ENCODE peak calls at places on chromosomes 12 and 14, in nine cellular contexts. W, Y, O, I, H, K, V, T and G are unnamed samples.
A peak's percentile ranks its signal among the peaks of the same experiment; 100 is the strongest.

GRCh38 chr12:100403446-100403845 is 46.6 kb downstream of the SLC17A8 start:
- DNase-seq in K (no peak), W (no peak), I (peak; percentile 74), T (peak; percentile 2), V (no peak), O (no peak), Y (no peak), H (no peak), G (no peak)

GRCh38 chr14:104601786-104602185 is 2.8 kb downstream of the TMEM179 start:
- DNase-seq in V (peak; percentile 41), T (peak; percentile 14), I (no peak), Y (no peak), W (peak; percentile 11), O (no peak), K (peak; percentile 2), H (no peak), G (no peak)

GRCh38 chr14:29242755-29243340 is 476.3 kb downstream of the FOXG1 start:
- DNase-seq in Y (no peak), K (peak; percentile 8), O (no peak), I (peak; percentile 23), V (no peak), T (peak; percentile 49), W (no peak), H (no peak), G (no peak)

GRCh38 chr12:9910716-9911421 is 21.3 kb downstream of the CLEC2A start:
- DNase-seq in Y (no peak), W (no peak), K (no peak), I (no peak), V (no peak), H (peak; percentile 31), O (no peak), T (no peak), G (peak; percentile 32)

GRCh38 chr12:108129017-108129812 is at the start of gene WSCD2:
- DNase-seq in W (peak; percentile 54), I (peak; percentile 30), K (no peak), V (peak; percentile 81), O (peak; percentile 24), Y (peak; percentile 21), T (no peak), H (peak; percentile 92), G (peak; percentile 2)

GRCh38 chr12:72547593-72547992 is 275.4 kb downstream of the TRHDE start:
- DNase-seq in T (no peak), Y (no peak), I (peak; percentile 10), K (peak; percentile 72), H (peak; percentile 27), W (no peak), O (no peak), V (no peak), G (peak; percentile 30)

GRCh38 chr14:92599786-92600185 is 86.2 kb downstream of the RIN3 start:
- DNase-seq in V (no peak), I (peak; percentile 11), W (no peak), T (no peak), O (no peak), H (no peak), K (peak; percentile 10), Y (no peak), G (peak; percentile 19)

GRCh38 chr12:114403690-114404450 is 2.1 kb downstream of the TBX5 start:
- DNase-seq in V (no peak), O (peak; percentile 53), T (peak; percentile 88), I (no peak), K (peak; percentile 69), H (peak; percentile 71), W (no peak), Y (no peak), G (peak; percentile 91)

GRCh38 chr14:24113801-24114535 is 609 bp upstream of the DCAF11 start:
- DNase-seq in O (peak; percentile 86), V (peak; percentile 94), Y (peak; percentile 93), I (peak; percentile 86), W (peak; percentile 91), K (peak; percentile 87), T (peak; percentile 84), H (peak; percentile 95), G (peak; percentile 92)

GRCh38 chr12:10214131-10214876 is 1.6 kb downstream of the GABARAPL1 start:
- DNase-seq in W (no peak), I (peak; percentile 42), Y (no peak), T (peak; percentile 67), K (peak; percentile 72), O (no peak), V (no peak), H (peak; percentile 60), G (peak; percentile 76)

GRCh38 chr14:29868000-29868399 is 59.6 kb downstream of the PRKD1 start:
- DNase-seq in H (no peak), W (no peak), O (no peak), T (peak; percentile 36), V (no peak), K (peak; percentile 56), Y (no peak), I (no peak), G (no peak)

GRCh38 chr14:105477659-105478623 is 3.3 kb downstream of the CRIP2 start:
- DNase-seq in K (no peak), O (peak; percentile 22), W (no peak), H (peak; percentile 42), I (no peak), V (no peak), T (no peak), Y (no peak), G (no peak)

GRCh38 chr14:70000601-70001000 is 121.4 kb downstream of the SMOC1 start:
- DNase-seq in H (no peak), T (no peak), V (no peak), O (no peak), Y (no peak), I (no peak), W (no peak), K (peak; percentile 79), G (no peak)

GRCh38 chr12:111101003-111101402 is 180.6 kb upstream of the MYL2 start:
- DNase-seq in T (no peak), Y (no peak), H (no peak), W (no peak), O (no peak), K (no peak), I (no peak), V (no peak), G (no peak)

GRCh38 chr12:94033112-94033511 is 115.3 kb upstream of the PLXNC1 start:
- DNase-seq in K (no peak), I (no peak), O (no peak), V (no peak), T (no peak), H (no peak), Y (no peak), W (no peak), G (no peak)

GRCh38 chr12:113844495-113845175 is 121.5 kb downstream of the RBM19 start:
- DNase-seq in O (peak; percentile 23), V (no peak), T (no peak), W (no peak), I (no peak), K (no peak), Y (no peak), H (no peak), G (no peak)

GRCh38 chr14:94384342-94384741 is 4.1 kb downstream of the SERPINA1 start:
- DNase-seq in O (no peak), Y (no peak), W (no peak), V (peak; percentile 35), T (no peak), H (no peak), I (no peak), K (no peak), G (no peak)

GRCh38 chr14:94387051-94388026 is 1.1 kb downstream of the SERPINA1 start:
- DNase-seq in O (no peak), V (no peak), H (no peak), W (no peak), K (no peak), T (no peak), Y (no peak), I (no peak), G (peak; percentile 30)

GRCh38 chr14:94386085-94387031 is 2.0 kb downstream of the SERPINA1 start:
- DNase-seq in T (no peak), H (no peak), K (no peak), Y (no peak), V (no peak), I (no peak), O (no peak), W (no peak), G (no peak)

GRCh38 chr14:94383777-94384176 is 4.6 kb downstream of the SERPINA1 start:
- DNase-seq in I (no peak), W (no peak), H (no peak), K (no peak), V (no peak), O (no peak), T (no peak), Y (no peak), G (no peak)

DNA sequence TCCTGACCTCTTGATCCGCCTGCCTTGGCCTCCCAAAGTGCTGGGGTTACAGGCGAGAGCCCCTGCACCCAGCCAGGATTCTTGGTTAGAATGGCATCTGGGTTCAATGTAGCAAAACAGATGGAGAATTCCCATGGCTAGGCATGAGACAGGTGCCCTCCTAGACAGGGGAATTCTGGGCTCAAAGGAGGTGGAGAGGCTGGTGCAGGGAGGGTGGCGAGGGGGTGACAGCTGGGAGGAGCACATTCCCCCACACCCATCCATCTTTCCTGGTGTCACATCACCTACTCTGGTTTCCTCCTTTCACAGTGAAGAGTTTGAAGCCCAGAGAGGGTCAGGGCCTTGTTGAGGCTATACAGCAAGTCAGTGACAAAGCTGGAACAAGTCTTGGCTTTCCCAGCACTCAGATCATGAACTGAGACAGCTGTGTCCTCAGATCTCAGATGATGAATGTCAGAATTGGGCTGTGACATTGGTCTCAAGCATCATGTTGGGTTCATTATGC is 2.8 kb downstream of the SERPINA1 start:
- DNase-seq in W (no peak), K (no peak), H (no peak), O (no peak), V (no peak), I (no peak), T (no peak), Y (no peak), G (no peak)
- H3K4me3 ChIP-seq in W (no peak overlapping the region), K (no peak overlapping the region), H (no peak overlapping the region), O (no peak overlapping the region), V (no peak overlapping the region), I (no peak overlapping the region), T (no peak overlapping the region), Y (no peak overlapping the region), G (no peak overlapping the region)

GRCh38 chr12:65510584-65511050 is 232.1 kb downstream of the MSRB3 start:
- DNase-seq in K (no peak), H (peak; percentile 80), V (no peak), I (no peak), T (peak; percentile 82), O (peak; percentile 55), Y (peak; percentile 30), W (no peak), G (no peak)
- H3K4me3 ChIP-seq in K (no peak overlapping the region), H (peak overlapping the region; percentile 8), V (no peak overlapping the region), I (no peak overlapping the region), T (no peak overlapping the region), O (no peak overlapping the region), Y (no peak overlapping the region), W (no peak overlapping the region), G (no peak overlapping the region)

DNA sequence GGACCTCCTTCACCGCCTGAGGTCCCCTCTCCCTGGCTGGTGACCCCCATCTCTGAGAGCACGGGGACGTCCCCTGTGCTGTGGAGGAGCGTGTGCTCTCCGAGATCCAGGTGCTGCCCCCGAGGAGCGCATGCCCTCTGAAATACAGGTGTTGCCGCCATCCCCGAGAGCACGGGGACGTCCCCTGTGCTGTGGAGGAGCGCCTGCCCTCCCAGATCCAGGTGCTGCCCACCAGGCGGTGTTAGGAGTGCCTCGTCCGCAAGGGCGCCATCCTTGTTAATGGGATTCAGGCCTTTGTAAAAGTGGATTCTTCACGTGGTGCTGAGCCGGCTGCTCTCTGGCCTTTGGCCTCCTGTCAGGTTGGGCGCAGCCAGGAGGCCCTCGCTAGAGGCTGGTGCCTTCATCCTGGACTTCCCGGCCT is 10.1 kb downstream of the NOC4L start:
- DNase-seq in K (no peak), H (no peak), O (peak; percentile 11), V (peak; percentile 65), I (no peak), Y (no peak), T (no peak), W (peak; percentile 9), G (no peak)
- H3K4me3 ChIP-seq in K (no peak overlapping the region), H (no peak overlapping the region), O (peak overlapping the region; percentile 56), V (no peak overlapping the region), I (no peak overlapping the region), Y (no peak overlapping the region), T (no peak overlapping the region), W (peak overlapping the region; percentile 29), G (peak overlapping the region; percentile 30)

GRCh38 chr14:74133833-74134481 is 49.2 kb downstream of the LIN52 start:
- DNase-seq in H (peak; percentile 7), W (no peak), T (no peak), I (no peak), O (no peak), Y (no peak), K (no peak), V (no peak), G (peak; percentile 44)
- H3K4me3 ChIP-seq in H (no peak overlapping the region), W (no peak overlapping the region), T (no peak overlapping the region), I (no peak overlapping the region), O (no peak overlapping the region), Y (no peak overlapping the region), K (no peak overlapping the region), V (no peak overlapping the region), G (no peak overlapping the region)